ENCODE peak calls at places on chromosomes 5 and 9, in eight cellular contexts. Y, J, Q, R, Z, I, U and H are unnamed samples.

GRCh38 chr9:137647096-137647709 is 28.4 kb downstream of the EHMT1 start:
- DNase-seq in Y (no peak), J (no peak), Q (no peak), R (no peak), Z (no peak), I (no peak), U (no peak), H (no peak)

GRCh38 chr9:134547161-134548100 is 94.2 kb upstream of the COL5A1 start:
- DNase-seq in Y (no peak), J (no peak), Q (no peak), R (no peak), Z (no peak), I (no peak), U (no peak), H (peak)

GRCh38 chr5:156641690-156642089 is 208.4 kb upstream of the PPP1R2B start:
- DNase-seq in Y (no peak), J (no peak), Q (no peak), R (no peak), Z (no peak), I (no peak), U (no peak), H (no peak)

GRCh38 chr9:112861638-112862555 is 28.8 kb downstream of the SLC46A2 start:
- DNase-seq in Y (no peak), J (peak), Q (no peak), R (no peak), Z (no peak), I (no peak), U (no peak), H (no peak)

GRCh38 chr9:119302988-119303698 is 66.1 kb downstream of the BRINP1 start:
- DNase-seq in Y (no peak), J (no peak), Q (no peak), R (no peak), Z (no peak), I (no peak), U (no peak), H (no peak)

GRCh38 chr9:37061763-37062162 is 27.7 kb upstream of the PAX5 start:
- DNase-seq in Y (no peak), J (no peak), Q (no peak), R (no peak), Z (no peak), I (no peak), U (no peak), H (no peak)

GRCh38 chr5:7850241-7850532 is 746 bp downstream of the CFAP90 start:
- DNase-seq in Y (no peak), J (no peak), Q (no peak), R (no peak), Z (no peak), I (no peak), U (no peak), H (no peak)

GRCh38 chr9:70444904-70445303 is 30.4 kb upstream of the KLF9 start:
- DNase-seq in Y (no peak), J (peak), Q (no peak), R (no peak), Z (no peak), I (no peak), U (no peak), H (no peak)

GRCh38 chr5:110824936-110825441 is 86.2 kb downstream of the SLC25A46 start:
- DNase-seq in Y (no peak), J (no peak), Q (no peak), R (no peak), Z (no peak), I (no peak), U (no peak), H (no peak)

GRCh38 chr9:138114501-138115245 is 237.1 kb downstream of the CACNA1B start:
- DNase-seq in Y (no peak), J (no peak), Q (no peak), R (no peak), Z (no peak), I (no peak), U (no peak), H (no peak)

GRCh38 chr9:127132921-127133647 is 10.6 kb upstream of the ANGPTL2 start:
- DNase-seq in Y (no peak), J (no peak), Q (no peak), R (peak), Z (no peak), I (no peak), U (no peak), H (no peak)

GRCh38 chr5:53418844-53419243 is 61.6 kb upstream of the FST start:
- DNase-seq in Y (no peak), J (peak), Q (no peak), R (no peak), Z (no peak), I (no peak), U (no peak), H (peak)

GRCh38 chr9:134519403-134520070 is 122.1 kb upstream of the COL5A1 start:
- DNase-seq in Y (no peak), J (no peak), Q (no peak), R (no peak), Z (no peak), I (no peak), U (no peak), H (no peak)

GRCh38 chr5:74201334-74202081 is 439.0 kb downstream of the ENC1 start:
- DNase-seq in Y (peak), J (peak), Q (no peak), R (no peak), Z (no peak), I (no peak), U (peak), H (peak)

GRCh38 chr5:122175852-122176251 is 46.5 kb downstream of the ZNF474 start:
- DNase-seq in Y (no peak), J (no peak), Q (no peak), R (no peak), Z (no peak), I (no peak), U (no peak), H (no peak)

GRCh38 chr9:88824711-88825110 is 166.6 kb upstream of the S1PR3 start:
- DNase-seq in Y (no peak), J (peak), Q (no peak), R (no peak), Z (no peak), I (no peak), U (no peak), H (no peak)

GRCh38 chr5:4275232-4275631 is 679.6 kb downstream of the IRX1 start:
- DNase-seq in Y (no peak), J (no peak), Q (no peak), R (peak), Z (no peak), I (no peak), U (no peak), H (no peak)

GRCh38 chr9:2302606-2303005 is 287.5 kb downstream of the SMARCA2 start:
- DNase-seq in Y (no peak), J (peak), Q (no peak), R (no peak), Z (no peak), I (no peak), U (no peak), H (no peak)

GRCh38 chr5:22649076-22649475 is 204.1 kb downstream of the CDH12 start:
- DNase-seq in Y (no peak), J (peak), Q (no peak), R (no peak), Z (no peak), I (no peak), U (no peak), H (no peak)

GRCh38 chr5:143775258-143775657 is 36.7 kb upstream of the HMHB1 start:
- DNase-seq in Y (no peak), J (no peak), Q (no peak), R (no peak), Z (peak), I (no peak), U (no peak), H (no peak)

GRCh38 chr5:168076561-168076991 is 214.9 kb upstream of the WWC1 start:
- DNase-seq in Y (no peak), J (peak), Q (peak), R (peak), Z (no peak), I (peak), U (peak), H (no peak)

GRCh38 chr5:176737001-176737745 is 73.2 kb upstream of the UNC5A start:
- DNase-seq in Y (no peak), J (no peak), Q (peak), R (no peak), Z (peak), I (no peak), U (peak), H (peak)

GRCh38 chr5:96124589-96124988 is 162.9 kb upstream of the ELL2 start:
- DNase-seq in Y (no peak), J (no peak), Q (no peak), R (no peak), Z (no peak), I (no peak), U (no peak), H (no peak)

GRCh38 chr5:41447761-41448510 is 62.5 kb downstream of the PLCXD3 start:
- DNase-seq in Y (no peak), J (peak), Q (no peak), R (no peak), Z (no peak), I (no peak), U (no peak), H (no peak)

GRCh38 chr9:124306098-124306735 is 48.5 kb downstream of the NEK6 start:
- DNase-seq in Y (no peak), J (peak), Q (no peak), R (no peak), Z (no peak), I (no peak), U (no peak), H (peak)

GRCh38 chr9:34124103-34124502 is 2.4 kb downstream of the DCAF12 start:
- DNase-seq in Y (no peak), J (no peak), Q (no peak), R (no peak), Z (no peak), I (no peak), U (peak), H (no peak)

GRCh38 chr9:36148652-36149051 is 12.1 kb downstream of the GLIPR2 start:
- DNase-seq in Y (peak), J (peak), Q (no peak), R (no peak), Z (peak), I (no peak), U (peak), H (peak)

GRCh38 chr9:33249983-33250382 is 10.0 kb downstream of the SPINK4 start:
- DNase-seq in Y (no peak), J (no peak), Q (no peak), R (no peak), Z (no peak), I (no peak), U (no peak), H (no peak)

GRCh38 chr9:16103613-16104012 is 550.8 kb downstream of the CCDC171 start:
- DNase-seq in Y (peak), J (peak), Q (no peak), R (no peak), Z (no peak), I (peak), U (no peak), H (no peak)

GRCh38 chr9:94011134-94011533 is 56.0 kb upstream of the BARX1 start:
- DNase-seq in Y (no peak), J (peak), Q (no peak), R (no peak), Z (no peak), I (no peak), U (no peak), H (no peak)

GRCh38 chr9:134050726-134051125 is 17.1 kb downstream of the BRD3 start:
- DNase-seq in Y (no peak), J (no peak), Q (no peak), R (no peak), Z (no peak), I (no peak), U (no peak), H (no peak)

GRCh38 chr9:114034176-114034575 is 43.9 kb downstream of the AMBP start:
- DNase-seq in Y (no peak), J (no peak), Q (no peak), R (no peak), Z (no peak), I (no peak), U (no peak), H (no peak)

GRCh38 chr5:171628344-171628743 is 157.3 kb upstream of the SMIM23 start:
- DNase-seq in Y (no peak), J (no peak), Q (no peak), R (no peak), Z (no peak), I (no peak), U (no peak), H (no peak)

GRCh38 chr5:175700991-175701390 is 43.1 kb downstream of the HRH2 start:
- DNase-seq in Y (no peak), J (no peak), Q (no peak), R (peak), Z (no peak), I (no peak), U (no peak), H (no peak)

GRCh38 chr5:78586251-78586650 is 62.3 kb downstream of the LHFPL2 start:
- DNase-seq in Y (peak), J (peak), Q (no peak), R (no peak), Z (no peak), I (no peak), U (peak), H (peak)

GRCh38 chr5:181255276-181255675 is 5.7 kb downstream of the TRIM52 start:
- DNase-seq in Y (no peak), J (no peak), Q (no peak), R (no peak), Z (no peak), I (no peak), U (no peak), H (no peak)